ENCODE peak calls at places on chromosomes 5 and 9, in eight cellular contexts. E, T, Q, K, U, W, V and G are unnamed samples.

GRCh38 chr5:9166202-9167147 is 379.4 kb downstream of the SEMA5A start:
- DNase-seq in E (no peak), T (no peak), Q (no peak), K (no peak), U (no peak), W (no peak), V (no peak), G (no peak)

GRCh38 chr5:102531506-102531905 is 32.7 kb upstream of the SLCO6A1 start:
- DNase-seq in E (peak), T (no peak), Q (no peak), K (peak), U (no peak), W (no peak), V (no peak), G (no peak)

GRCh38 chr5:133230823-133231578 is 179.2 kb downstream of the HSPA4 start:
- DNase-seq in E (no peak), T (no peak), Q (no peak), K (no peak), U (no peak), W (no peak), V (no peak), G (no peak)

GRCh38 chr9:81682797-81683196 is 6.5 kb downstream of the TLE1 start:
- DNase-seq in E (no peak), T (no peak), Q (no peak), K (peak), U (no peak), W (no peak), V (peak), G (peak)

GRCh38 chr5:94181940-94182339 is 436.5 kb downstream of the KIAA0825 start:
- DNase-seq in E (peak), T (no peak), Q (peak), K (no peak), U (no peak), W (no peak), V (no peak), G (peak)

GRCh38 chr5:57501414-57502321 is 19.1 kb upstream of the ACTBL2 start:
- DNase-seq in E (no peak), T (no peak), Q (no peak), K (peak), U (no peak), W (no peak), V (no peak), G (peak)

GRCh38 chr5:74326571-74327338 is 313.8 kb downstream of the ENC1 start:
- DNase-seq in E (peak), T (peak), Q (peak), K (peak), U (peak), W (peak), V (peak), G (peak)

GRCh38 chr5:141039061-141039460 is 12.1 kb upstream of the PCDHB1 start:
- DNase-seq in E (no peak), T (no peak), Q (no peak), K (no peak), U (no peak), W (no peak), V (no peak), G (no peak)

GRCh38 chr9:135166566-135166965 is 79.1 kb downstream of the OLFM1 start:
- DNase-seq in E (peak), T (no peak), Q (no peak), K (no peak), U (no peak), W (no peak), V (no peak), G (no peak)

GRCh38 chr5:147805030-147805454 is 22.5 kb upstream of the JAKMIP2 start:
- DNase-seq in E (no peak), T (no peak), Q (no peak), K (no peak), U (no peak), W (no peak), V (no peak), G (peak)

GRCh38 chr5:122908662-122909061 is 63.2 kb downstream of the SNX24 start:
- DNase-seq in E (no peak), T (no peak), Q (no peak), K (peak), U (no peak), W (no peak), V (no peak), G (peak)

GRCh38 chr9:107208121-107208520 is 75.0 kb upstream of the RAD23B start:
- DNase-seq in E (peak), T (no peak), Q (no peak), K (peak), U (no peak), W (peak), V (no peak), G (peak)

GRCh38 chr9:77595426-77596051 is 52.6 kb downstream of the GNA14 start:
- DNase-seq in E (no peak), T (no peak), Q (no peak), K (peak), U (no peak), W (no peak), V (no peak), G (no peak)

GRCh38 chr5:42994285-42995151 is 45.6 kb downstream of the ANXA2R start:
- DNase-seq in E (peak), T (peak), Q (peak), K (peak), U (peak), W (peak), V (peak), G (peak)

GRCh38 chr5:102418531-102418930 is 80.3 kb downstream of the SLCO6A1 start:
- DNase-seq in E (no peak), T (no peak), Q (no peak), K (no peak), U (no peak), W (no peak), V (no peak), G (no peak)

GRCh38 chr9:70021026-70021571 is 22.5 kb upstream of the MAMDC2 start:
- DNase-seq in E (peak), T (no peak), Q (no peak), K (peak), U (no peak), W (peak), V (peak), G (peak)

GRCh38 chr5:150266807-150267408 is 22.7 kb downstream of the CAMK2A start:
- DNase-seq in E (no peak), T (no peak), Q (no peak), K (no peak), U (no peak), W (no peak), V (no peak), G (no peak)

GRCh38 chr5:176184608-176185132 is 53.6 kb upstream of the SIMC1 start:
- DNase-seq in E (no peak), T (no peak), Q (no peak), K (no peak), U (no peak), W (no peak), V (no peak), G (no peak)

GRCh38 chr9:125075997-125076396 is 67.3 kb downstream of the SCAI start:
- DNase-seq in E (peak), T (no peak), Q (no peak), K (no peak), U (no peak), W (no peak), V (no peak), G (no peak)

GRCh38 chr5:125558466-125558865 is 812.0 kb upstream of the ZNF608 start:
- DNase-seq in E (no peak), T (no peak), Q (no peak), K (peak), U (no peak), W (no peak), V (no peak), G (peak)

GRCh38 chr5:168219515-168220410 is 71.7 kb upstream of the WWC1 start:
- DNase-seq in E (peak), T (peak), Q (peak), K (peak), U (peak), W (peak), V (peak), G (peak)

GRCh38 chr5:91474201-91474600 is 91.1 kb upstream of the ARRDC3 start:
- DNase-seq in E (peak), T (no peak), Q (no peak), K (peak), U (no peak), W (no peak), V (no peak), G (peak)

GRCh38 chr5:149549461-149550266 is 1.6 kb downstream of the CSNK1A1 start:
- DNase-seq in E (peak), T (peak), Q (peak), K (peak), U (no peak), W (no peak), V (peak), G (peak)

GRCh38 chr9:103361906-103362305 is 366.8 kb downstream of the CYLC2 start:
- DNase-seq in E (no peak), T (no peak), Q (no peak), K (no peak), U (no peak), W (no peak), V (no peak), G (no peak)

GRCh38 chr5:35229076-35230042 is 928 bp downstream of the PRLR start:
- DNase-seq in E (peak), T (no peak), Q (peak), K (no peak), U (no peak), W (no peak), V (peak), G (peak)

GRCh38 chr5:179817071-179817840 is 3.4 kb upstream of the SQSTM1 start:
- DNase-seq in E (no peak), T (no peak), Q (no peak), K (no peak), U (no peak), W (no peak), V (no peak), G (no peak)

GRCh38 chr5:103829585-103829984 is 267.0 kb upstream of the NUDT12 start:
- DNase-seq in E (no peak), T (no peak), Q (no peak), K (no peak), U (no peak), W (no peak), V (no peak), G (peak)

GRCh38 chr5:90294604-90295003 is 115.0 kb downstream of the CETN3 start:
- DNase-seq in E (no peak), T (no peak), Q (no peak), K (no peak), U (no peak), W (no peak), V (no peak), G (no peak)

GRCh38 chr5:98588225-98588624 is 185.2 kb upstream of the RGMB start:
- DNase-seq in E (peak), T (no peak), Q (no peak), K (no peak), U (no peak), W (no peak), V (no peak), G (no peak)

GRCh38 chr5:168114444-168115017 is 176.9 kb upstream of the WWC1 start:
- DNase-seq in E (peak), T (peak), Q (peak), K (peak), U (no peak), W (no peak), V (peak), G (peak)

GRCh38 chr9:110977259-110977709 is 61.0 kb downstream of the LPAR1 start:
- DNase-seq in E (peak), T (no peak), Q (no peak), K (peak), U (no peak), W (peak), V (peak), G (peak)

GRCh38 chr5:84383816-84384603 is 670 bp downstream of the EDIL3 start:
- DNase-seq in E (peak), T (no peak), Q (no peak), K (peak), U (no peak), W (no peak), V (peak), G (peak)

GRCh38 chr9:37626708-37627293 is 24.0 kb upstream of the FRMPD1 start:
- DNase-seq in E (no peak), T (no peak), Q (no peak), K (no peak), U (no peak), W (no peak), V (no peak), G (no peak)

GRCh38 chr5:63439537-63439936 is 522.7 kb downstream of the HTR1A start:
- DNase-seq in E (no peak), T (no peak), Q (no peak), K (no peak), U (no peak), W (no peak), V (no peak), G (no peak)

GRCh38 chr5:177370488-177371119 is 12.9 kb downstream of the RGS14 start:
- DNase-seq in E (peak), T (peak), Q (peak), K (peak), U (peak), W (no peak), V (peak), G (peak)

GRCh38 chr9:35910613-35911488 is 1.6 kb downstream of the SPAAR start:
- DNase-seq in E (peak), T (peak), Q (peak), K (peak), U (peak), W (no peak), V (peak), G (peak)